ENCODE peak calls at places on chromosome 6, in nine cellular contexts. F is A673, Z is fibroblast of mammary gland, P is ascending aorta, N is osteocyte, I is cardiac fibroblast, J is endothelial cell, H is BJ, V is lower leg skin. L is an unnamed sample.

GRCh38 chr6:166589334-166589731 is 2.9 kb upstream of the RAMACL start:
- DNase-seq in F (no peak), Z (no peak), P (no peak), N (no peak), I (no peak), J (no peak), H (no peak), V (no peak), L (no peak)

GRCh38 chr6:99745651-99746050 is 139.0 kb downstream of the PRDM13 start:
- DNase-seq in F (no peak), Z (no peak), P (no peak), N (no peak), I (peak), J (no peak), H (peak), V (no peak), L (no peak)

GRCh38 chr6:87407531-87407895 is 259 bp upstream of the CFAP206 start:
- DNase-seq in F (no peak), Z (peak), P (no peak), N (no peak), I (peak), J (no peak), H (no peak), V (peak), L (no peak)

GRCh38 chr6:33426590-33427563 is 7.0 kb downstream of the SYNGAP1 start:
- DNase-seq in F (peak), Z (no peak), P (no peak), N (no peak), I (peak), J (no peak), H (no peak), V (no peak), L (no peak)

GRCh38 chr6:125717120-125717731 is 32.2 kb upstream of the HEY2 start:
- DNase-seq in F (no peak), Z (no peak), P (no peak), N (no peak), I (no peak), J (no peak), H (no peak), V (no peak), L (no peak)

GRCh38 chr6:7195330-7196018 is 87.7 kb downstream of the RREB1 start:
- DNase-seq in F (no peak), Z (no peak), P (no peak), N (no peak), I (no peak), J (no peak), H (no peak), V (no peak), L (no peak)

GRCh38 chr6:92864966-92865555 is 554.3 kb downstream of the EPHA7 start:
- DNase-seq in F (no peak), Z (no peak), P (no peak), N (no peak), I (no peak), J (no peak), H (no peak), V (no peak), L (no peak)

GRCh38 chr6:148747493-148748160 is 797 bp downstream of the UST start:
- DNase-seq in F (peak), Z (peak), P (peak), N (peak), I (peak), J (peak), H (no peak), V (peak), L (no peak)

GRCh38 chr6:15250440-15251168 is 4.7 kb downstream of the JARID2 start:
- DNase-seq in F (no peak), Z (no peak), P (no peak), N (no peak), I (no peak), J (no peak), H (no peak), V (no peak), L (no peak)

GRCh38 chr6:68756454-68757375 is 121.6 kb downstream of the ADGRB3 start:
- DNase-seq in F (no peak), Z (no peak), P (no peak), N (no peak), I (no peak), J (no peak), H (no peak), V (no peak), L (no peak)

GRCh38 chr6:165847407-165848098 is 184.5 kb upstream of the PDE10A start:
- DNase-seq in F (no peak), Z (peak), P (no peak), N (peak), I (peak), J (no peak), H (no peak), V (no peak), L (no peak)

GRCh38 chr6:14883921-14884320 is 361.9 kb upstream of the JARID2 start:
- DNase-seq in F (peak), Z (peak), P (no peak), N (no peak), I (no peak), J (no peak), H (no peak), V (no peak), L (no peak)

GRCh38 chr6:4008324-4009047 is 70.5 kb downstream of the FAM217A start:
- DNase-seq in F (peak), Z (peak), P (no peak), N (no peak), I (peak), J (no peak), H (peak), V (no peak), L (peak)

GRCh38 chr6:169190970-169191369 is 62.7 kb downstream of the THBS2 start:
- DNase-seq in F (no peak), Z (no peak), P (peak), N (peak), I (no peak), J (no peak), H (no peak), V (no peak), L (no peak)

GRCh38 chr6:17721671-17722070 is 14.9 kb upstream of the NUP153 start:
- DNase-seq in F (no peak), Z (no peak), P (no peak), N (no peak), I (no peak), J (no peak), H (no peak), V (no peak), L (no peak)

GRCh38 chr6:136401749-136402148 is 112.1 kb upstream of the BCLAF1 start:
- DNase-seq in F (no peak), Z (peak), P (no peak), N (no peak), I (peak), J (no peak), H (no peak), V (no peak), L (peak)

GRCh38 chr6:155162682-155163081 is 101.1 kb upstream of the CLDN20 start:
- DNase-seq in F (no peak), Z (no peak), P (no peak), N (no peak), I (peak), J (no peak), H (no peak), V (no peak), L (no peak)

GRCh38 chr6:6927437-6928361 is 180.1 kb upstream of the RREB1 start:
- DNase-seq in F (no peak), Z (no peak), P (no peak), N (no peak), I (no peak), J (no peak), H (no peak), V (no peak), L (no peak)

GRCh38 chr6:44116643-44117382 is 10.4 kb downstream of the MRPL14 start:
- DNase-seq in F (no peak), Z (peak), P (no peak), N (no peak), I (peak), J (no peak), H (peak), V (no peak), L (peak)

GRCh38 chr6:26336355-26337198 is 28.4 kb upstream of the BTN3A2 start:
- DNase-seq in F (peak), Z (peak), P (no peak), N (no peak), I (peak), J (no peak), H (no peak), V (no peak), L (no peak)

GRCh38 chr6:44022296-44022661 is 105.0 kb downstream of the MRPL14 start:
- DNase-seq in F (no peak), Z (peak), P (no peak), N (no peak), I (peak), J (no peak), H (no peak), V (no peak), L (no peak)

GRCh38 chr6:158518196-158519127 is 41.4 kb upstream of the TMEM181 start:
- DNase-seq in F (peak), Z (peak), P (no peak), N (no peak), I (peak), J (peak), H (peak), V (peak), L (no peak)

GRCh38 chr6:101887532-101887931 is 494.0 kb downstream of the GRIK2 start:
- DNase-seq in F (peak), Z (no peak), P (no peak), N (no peak), I (no peak), J (no peak), H (no peak), V (no peak), L (no peak)

GRCh38 chr6:160160450-160160849 is 38.8 kb downstream of the SLC22A1 start:
- DNase-seq in F (peak), Z (no peak), P (no peak), N (no peak), I (peak), J (no peak), H (no peak), V (no peak), L (no peak)

GRCh38 chr6:158972241-158973233 is 27.5 kb downstream of the RSPH3 start:
- DNase-seq in F (peak), Z (peak), P (no peak), N (no peak), I (peak), J (no peak), H (peak), V (no peak), L (no peak)

GRCh38 chr6:31660224-31660997 is at the start of gene C6orf47:
- DNase-seq in F (peak), Z (peak), P (peak), N (peak), I (peak), J (peak), H (no peak), V (peak), L (peak)

GRCh38 chr6:100891079-100891478 is 9.9 kb upstream of the ASCC3 start:
- DNase-seq in F (no peak), Z (no peak), P (no peak), N (no peak), I (no peak), J (no peak), H (no peak), V (no peak), L (no peak)

GRCh38 chr6:33897193-33897479 is 93.3 kb upstream of the MLN start:
- DNase-seq in F (no peak), Z (no peak), P (no peak), N (no peak), I (no peak), J (peak), H (no peak), V (no peak), L (no peak)

DNA sequence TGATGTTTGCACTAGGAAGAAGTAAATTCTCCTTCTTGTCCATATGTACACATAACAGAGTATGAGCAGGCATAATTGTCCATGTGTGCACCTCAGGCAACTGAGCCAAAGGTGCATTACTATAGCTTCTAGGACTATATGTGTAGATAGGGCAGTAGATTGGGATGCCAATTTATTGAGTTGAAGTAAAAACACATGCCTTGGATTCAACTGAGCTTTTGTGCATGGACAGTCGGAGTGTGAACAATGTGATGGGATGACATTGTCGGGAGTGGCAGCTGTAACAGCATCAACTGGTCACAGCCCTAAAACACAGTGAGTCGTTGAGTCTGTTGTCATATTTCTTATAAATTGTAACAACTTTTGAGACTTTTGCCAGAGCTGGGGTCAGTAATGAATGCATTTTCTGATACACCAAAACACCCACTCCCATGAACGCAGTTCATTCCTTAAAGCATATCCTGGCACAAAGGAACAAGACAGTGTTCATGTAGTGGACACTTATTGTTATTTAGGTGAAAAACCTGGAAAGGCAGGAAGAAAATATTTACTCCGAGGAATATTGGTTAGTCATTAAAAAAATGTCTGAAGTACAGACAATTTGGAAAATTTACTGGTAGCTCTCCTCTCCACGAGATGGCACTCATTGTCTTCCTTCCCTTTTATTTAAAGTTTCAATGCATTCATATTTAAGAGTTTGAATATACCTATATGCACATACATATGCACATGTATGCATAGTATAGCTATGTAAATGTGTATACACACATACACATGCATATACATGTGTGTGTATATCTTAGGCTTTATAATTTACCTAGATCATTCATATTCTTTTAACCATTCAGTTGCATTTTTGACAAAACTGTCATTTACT is 302.0 kb upstream of the STXBP5 start:
- DNase-seq in F (no peak), Z (peak), P (no peak), N (no peak), I (peak), J (no peak), H (no peak), V (no peak), L (no peak)
- TF ChIP-seq CTCF in F (peak), Z (peak), P (no peak), N (peak), I (peak), J (no peak), H (peak), V (no peak), L (no peak)

GRCh38 chr6:39904946-39905639 is 29.2 kb downstream of the MOCS1 start:
- DNase-seq in F (no peak), Z (no peak), P (no peak), N (no peak), I (no peak), J (no peak), H (no peak), V (no peak), L (no peak)
- TF ChIP-seq CTCF in F (no peak), Z (no peak), P (no peak), N (no peak), I (no peak), J (no peak), H (peak), V (no peak), L (peak)

DNA sequence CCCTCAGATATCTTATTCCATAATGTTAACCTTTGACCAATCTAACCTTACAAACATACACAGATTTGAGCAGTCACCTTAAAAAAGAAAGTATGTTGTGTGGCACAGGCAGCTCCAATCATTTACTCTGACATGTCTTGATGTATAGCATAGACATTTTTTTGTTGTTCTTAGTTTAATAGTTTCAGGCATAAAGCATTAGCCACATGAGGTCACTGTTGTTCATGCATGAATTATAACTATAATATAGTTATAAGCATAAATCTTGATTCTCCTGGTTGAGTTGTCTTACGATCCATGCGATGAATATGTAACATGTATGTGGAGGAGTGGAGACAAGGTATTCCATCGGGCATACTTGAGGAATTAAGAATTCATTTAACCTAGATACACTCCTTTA is 26.1 kb upstream of the NKAIN2 start:
- DNase-seq in F (peak), Z (peak), P (no peak), N (no peak), I (peak), J (no peak), H (no peak), V (no peak), L (no peak)
- TF ChIP-seq CTCF in F (peak), Z (peak), P (no peak), N (peak), I (no peak), J (no peak), H (no peak), V (no peak), L (no peak)

GRCh38 chr6:53646606-53647005 is 18.9 kb downstream of the KLHL31 start:
- DNase-seq in F (no peak), Z (no peak), P (no peak), N (no peak), I (no peak), J (no peak), H (no peak), V (no peak), L (no peak)

GRCh38 chr6:53640361-53640760 is 25.2 kb downstream of the KLHL31 start:
- DNase-seq in F (no peak), Z (no peak), P (no peak), N (no peak), I (no peak), J (no peak), H (no peak), V (no peak), L (no peak)

GRCh38 chr6:53641348-53641747 is 24.2 kb downstream of the KLHL31 start:
- DNase-seq in F (no peak), Z (no peak), P (no peak), N (no peak), I (no peak), J (no peak), H (no peak), V (no peak), L (no peak)

GRCh38 chr6:53645850-53646249 is 19.7 kb downstream of the KLHL31 start:
- DNase-seq in F (no peak), Z (no peak), P (no peak), N (no peak), I (no peak), J (no peak), H (no peak), V (no peak), L (no peak)

GRCh38 chr6:53643481-53643965 is 22.0 kb downstream of the KLHL31 start:
- DNase-seq in F (no peak), Z (no peak), P (no peak), N (no peak), I (no peak), J (no peak), H (no peak), V (no peak), L (no peak)
- TF ChIP-seq CTCF in F (no peak), Z (no peak), P (no peak), N (no peak), I (no peak), J (no peak), H (no peak), V (no peak), L (no peak)

GRCh38 chr6:75349262-75349984 is 64.8 kb upstream of the TMEM30A start:
- DNase-seq in F (peak), Z (peak), P (no peak), N (no peak), I (peak), J (peak), H (no peak), V (no peak), L (no peak)
- TF ChIP-seq CTCF in F (no peak), Z (peak), P (no peak), N (peak), I (peak), J (no peak), H (peak), V (no peak), L (peak)

GRCh38 chr6:144912474-144912873 is 627.3 kb downstream of the UTRN start:
- DNase-seq in F (peak), Z (peak), P (no peak), N (no peak), I (peak), J (no peak), H (peak), V (no peak), L (no peak)
- TF ChIP-seq CTCF in F (peak), Z (peak), P (no peak), N (peak), I (peak), J (no peak), H (peak), V (no peak), L (peak)

GRCh38 chr6:302760-303159 is 10.5 kb downstream of the DUSP22 start:
- DNase-seq in F (no peak), Z (no peak), P (no peak), N (peak), I (no peak), J (no peak), H (no peak), V (no peak), L (no peak)

GRCh38 chr6:305371-306206 is 13.3 kb downstream of the DUSP22 start:
- DNase-seq in F (no peak), Z (no peak), P (no peak), N (no peak), I (no peak), J (no peak), H (no peak), V (no peak), L (peak)

GRCh38 chr6:303263-303662 is 11.0 kb downstream of the DUSP22 start:
- DNase-seq in F (no peak), Z (no peak), P (no peak), N (no peak), I (no peak), J (no peak), H (no peak), V (no peak), L (no peak)

GRCh38 chr6:304833-305370 is 12.6 kb downstream of the DUSP22 start:
- DNase-seq in F (no peak), Z (no peak), P (no peak), N (no peak), I (no peak), J (no peak), H (no peak), V (no peak), L (no peak)

DNA sequence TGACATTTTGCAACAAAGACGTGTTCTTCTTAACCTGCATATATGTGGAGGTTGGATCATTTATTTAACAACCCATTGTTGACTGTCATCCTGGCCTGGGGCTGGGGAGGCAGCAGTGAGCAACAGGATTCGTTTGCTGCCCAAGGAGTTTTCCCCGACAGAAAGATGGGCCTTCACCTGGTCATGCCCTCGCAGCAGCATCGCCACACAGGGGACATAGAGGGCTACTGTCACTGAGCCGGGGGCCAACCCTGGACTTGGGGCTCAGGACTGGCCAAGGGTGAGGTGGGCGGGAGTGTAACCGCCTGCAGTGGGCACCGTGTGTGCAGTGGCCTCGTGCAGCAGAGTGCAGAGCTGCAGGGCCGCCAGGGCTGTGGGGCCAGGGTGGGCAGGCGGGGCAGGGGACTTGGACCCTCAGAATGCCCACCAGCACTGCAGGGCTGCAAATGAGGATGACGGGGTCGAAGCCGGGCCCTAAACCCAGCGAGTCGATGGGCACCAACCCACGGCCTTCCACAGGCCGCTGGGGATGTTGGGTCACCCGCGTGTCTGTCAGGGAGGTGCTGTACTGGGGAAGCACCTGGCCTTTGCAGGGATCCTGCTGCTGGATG is 11.8 kb downstream of the DUSP22 start:
- DNase-seq in F (no peak), Z (no peak), P (no peak), N (no peak), I (no peak), J (no peak), H (no peak), V (no peak), L (no peak)
- TF ChIP-seq CTCF in F (peak), Z (no peak), P (no peak), N (no peak), I (no peak), J (no peak), H (no peak), V (no peak), L (no peak)

L was measured in kidney epithelial cell.